ENCODE peak calls at places on chromosomes 7 and 10, in nine cellular contexts. L is GM23338, S is spleen, J is transverse colon, A is prostate gland, Z is HepG2, C is stomach, E is HL-60, G is sigmoid colon. M is an unnamed sample.

GRCh38 chr7:122528879-122529481 is 169.9 kb downstream of the RNF133 start:
- DNase-seq in L (peak), S (no peak), J (no peak), A (no peak), Z (peak), C (no peak), E (no peak), G (no peak), M (no peak)

GRCh38 chr7:156751319-156751718 is 110.7 kb downstream of the RNF32 start:
- DNase-seq in L (no peak), S (no peak), J (no peak), A (no peak), Z (no peak), C (no peak), E (no peak), G (no peak), M (no peak)

GRCh38 chr10:91316486-91316885 is 93.7 kb upstream of the HECTD2 start:
- DNase-seq in L (no peak), S (no peak), J (no peak), A (no peak), Z (no peak), C (no peak), E (no peak), G (no peak), M (no peak)

GRCh38 chr10:20839141-20839540 is 58.0 kb downstream of the NEBL start:
- DNase-seq in L (no peak), S (no peak), J (no peak), A (no peak), Z (no peak), C (no peak), E (no peak), G (no peak), M (no peak)

GRCh38 chr10:129961274-129961839 is 2.7 kb downstream of the EBF3 start:
- DNase-seq in L (no peak), S (no peak), J (no peak), A (no peak), Z (no peak), C (no peak), E (no peak), G (no peak), M (no peak)

GRCh38 chr10:50625663-50626062 is 1.9 kb upstream of the SGMS1 start:
- DNase-seq in L (peak), S (no peak), J (no peak), A (no peak), Z (no peak), C (no peak), E (no peak), G (no peak), M (no peak)

GRCh38 chr10:92541583-92541982 is 32.3 kb downstream of the IDE start:
- DNase-seq in L (no peak), S (no peak), J (no peak), A (no peak), Z (no peak), C (no peak), E (no peak), G (no peak), M (no peak)

GRCh38 chr7:73909051-73909941 is 48.3 kb downstream of the TMEM270 start:
- DNase-seq in L (no peak), S (peak), J (no peak), A (no peak), Z (no peak), C (peak), E (peak), G (peak), M (no peak)

GRCh38 chr7:117673839-117674238 is 194.0 kb downstream of the CFTR start:
- DNase-seq in L (no peak), S (no peak), J (no peak), A (peak), Z (peak), C (no peak), E (no peak), G (no peak), M (no peak)

GRCh38 chr7:43108255-43109011 is 4.0 kb upstream of the HECW1 start:
- DNase-seq in L (peak), S (peak), J (peak), A (peak), Z (peak), C (peak), E (peak), G (no peak), M (no peak)

GRCh38 chr10:100370561-100370975 is 23.5 kb downstream of the SCD start:
- DNase-seq in L (no peak), S (no peak), J (peak), A (peak), Z (peak), C (no peak), E (peak), G (no peak), M (no peak)

GRCh38 chr10:49762566-49762877 is 399 bp upstream of the OGDHL start:
- DNase-seq in L (no peak), S (no peak), J (no peak), A (no peak), Z (no peak), C (no peak), E (no peak), G (no peak), M (no peak)

GRCh38 chr10:56135806-56136205 is 225.3 kb downstream of the ZWINT start:
- DNase-seq in L (no peak), S (no peak), J (no peak), A (no peak), Z (no peak), C (no peak), E (no peak), G (no peak), M (no peak)

GRCh38 chr10:126171555-126171954 is 216.7 kb downstream of the ADAM12 start:
- DNase-seq in L (no peak), S (no peak), J (no peak), A (no peak), Z (no peak), C (no peak), E (no peak), G (no peak), M (no peak)

GRCh38 chr10:115968236-115968635 is 304.8 kb downstream of the GFRA1 start:
- DNase-seq in L (peak), S (no peak), J (no peak), A (no peak), Z (no peak), C (no peak), E (no peak), G (no peak), M (peak)

GRCh38 chr10:5293691-5294550 is 70.8 kb upstream of the UCN3 start:
- DNase-seq in L (peak), S (peak), J (peak), A (no peak), Z (peak), C (peak), E (no peak), G (no peak), M (peak)

GRCh38 chr7:18693826-18694225 is 198.3 kb downstream of the HDAC9 start:
- DNase-seq in L (no peak), S (no peak), J (no peak), A (no peak), Z (no peak), C (no peak), E (no peak), G (no peak), M (no peak)

GRCh38 chr7:108535257-108535656 is 9.3 kb upstream of the PNPLA8 start:
- DNase-seq in L (no peak), S (no peak), J (no peak), A (no peak), Z (no peak), C (no peak), E (no peak), G (no peak), M (no peak)

GRCh38 chr10:79268100-79268670 is 79.1 kb upstream of the PPIF start:
- DNase-seq in L (no peak), S (no peak), J (no peak), A (no peak), Z (no peak), C (no peak), E (no peak), G (no peak), M (no peak)

GRCh38 chr7:72538147-72538546 is 126.0 kb upstream of the CALN1 start:
- DNase-seq in L (no peak), S (no peak), J (no peak), A (no peak), Z (peak), C (no peak), E (no peak), G (no peak), M (no peak)

GRCh38 chr10:72011468-72011867 is 47.3 kb downstream of the CHST3 start:
- DNase-seq in L (no peak), S (no peak), J (no peak), A (peak), Z (no peak), C (no peak), E (no peak), G (no peak), M (no peak)

GRCh38 chr10:58586282-58586681 is 73.6 kb downstream of the BICC1 start:
- DNase-seq in L (no peak), S (no peak), J (no peak), A (no peak), Z (no peak), C (no peak), E (no peak), G (no peak), M (no peak)

GRCh38 chr7:70178787-70179186 is 580.5 kb downstream of the AUTS2 start:
- DNase-seq in L (no peak), S (no peak), J (peak), A (peak), Z (no peak), C (no peak), E (no peak), G (no peak), M (no peak)

GRCh38 chr10:109934958-109935793 is 11.9 kb upstream of the XPNPEP1 start:
- DNase-seq in L (peak), S (no peak), J (no peak), A (peak), Z (no peak), C (no peak), E (no peak), G (no peak), M (no peak)

GRCh38 chr10:121608669-121609190 is 10.5 kb upstream of the FGFR2 start:
- DNase-seq in L (peak), S (peak), J (peak), A (no peak), Z (peak), C (peak), E (no peak), G (peak), M (no peak)

GRCh38 chr7:47239927-47240570 is 341.9 kb downstream of the TNS3 start:
- DNase-seq in L (no peak), S (no peak), J (no peak), A (no peak), Z (no peak), C (no peak), E (no peak), G (no peak), M (no peak)
- TF ChIP-seq POLR2AphosphoS5 in L (no peak), S (no peak), J (peak), A (no peak), Z (no peak), C (no peak), E (no peak), G (peak), M (no peak)

GRCh38 chr10:59702347-59702746 is 7.3 kb downstream of the SLC16A9 start:
- DNase-seq in L (no peak), S (no peak), J (no peak), A (peak), Z (peak), C (no peak), E (no peak), G (no peak), M (no peak)

GRCh38 chr10:59698326-59698725 is 11.3 kb downstream of the SLC16A9 start:
- DNase-seq in L (no peak), S (no peak), J (no peak), A (no peak), Z (no peak), C (no peak), E (no peak), G (no peak), M (no peak)

GRCh38 chr10:59694936-59695335 is 14.7 kb downstream of the SLC16A9 start:
- DNase-seq in L (no peak), S (no peak), J (no peak), A (no peak), Z (no peak), C (no peak), E (no peak), G (no peak), M (no peak)

GRCh38 chr10:59704644-59705043 is 5.0 kb downstream of the SLC16A9 start:
- DNase-seq in L (no peak), S (no peak), J (no peak), A (no peak), Z (no peak), C (no peak), E (no peak), G (no peak), M (no peak)

DNA sequence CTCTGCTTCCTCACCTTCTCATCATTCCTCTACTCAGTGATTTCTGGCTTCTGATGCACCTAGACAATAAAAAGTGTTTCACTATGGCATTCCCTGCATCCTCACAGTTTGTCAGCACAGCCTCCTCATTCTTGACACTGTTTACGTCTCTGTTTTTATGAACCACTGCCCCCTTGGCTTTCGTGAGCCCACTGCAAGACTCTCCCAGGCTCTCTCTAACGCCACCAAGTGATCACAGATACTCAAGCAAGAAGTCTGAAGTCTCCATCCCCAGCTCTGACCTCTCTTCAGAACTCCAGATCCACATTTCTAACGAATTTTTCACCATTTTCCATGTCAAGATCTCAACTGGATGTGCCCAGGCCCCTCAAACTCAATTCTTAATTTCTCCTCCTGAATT is 8.9 kb downstream of the SLC16A9 start:
- DNase-seq in L (peak), S (no peak), J (no peak), A (no peak), Z (no peak), C (no peak), E (no peak), G (no peak), M (no peak)
- TF ChIP-seq CTCF in L (peak), S (no peak), J (no peak), A (no peak), Z (no peak), C (no peak), E (no peak), G (no peak), M (no peak)

GRCh38 chr7:16420649-16421332 is 547 bp downstream of the CRPPA start:
- DNase-seq in L (peak), S (peak), J (peak), A (peak), Z (peak), C (peak), E (peak), G (peak), M (peak)
- TF ChIP-seq POLR2AphosphoS5 in L (peak), S (peak), J (peak), A (peak), Z (peak), C (peak), E (peak), G (peak), M (peak)

GRCh38 chr7:46776790-46777189 is 805.1 kb downstream of the TNS3 start:
- DNase-seq in L (peak), S (no peak), J (no peak), A (no peak), Z (no peak), C (no peak), E (no peak), G (no peak), M (no peak)
- TF ChIP-seq CTCF in L (peak), S (no peak), J (peak), A (peak), Z (peak), C (no peak), E (no peak), G (peak), M (peak)

GRCh38 chr10:89795840-89796239 is 94.5 kb downstream of the KIF20B start:
- DNase-seq in L (no peak), S (no peak), J (no peak), A (no peak), Z (no peak), C (no peak), E (no peak), G (no peak), M (no peak)
- TF ChIP-seq POLR2AphosphoS5 in L (no peak), S (no peak), J (no peak), A (no peak), Z (no peak), C (no peak), E (no peak), G (no peak), M (no peak)

DNA sequence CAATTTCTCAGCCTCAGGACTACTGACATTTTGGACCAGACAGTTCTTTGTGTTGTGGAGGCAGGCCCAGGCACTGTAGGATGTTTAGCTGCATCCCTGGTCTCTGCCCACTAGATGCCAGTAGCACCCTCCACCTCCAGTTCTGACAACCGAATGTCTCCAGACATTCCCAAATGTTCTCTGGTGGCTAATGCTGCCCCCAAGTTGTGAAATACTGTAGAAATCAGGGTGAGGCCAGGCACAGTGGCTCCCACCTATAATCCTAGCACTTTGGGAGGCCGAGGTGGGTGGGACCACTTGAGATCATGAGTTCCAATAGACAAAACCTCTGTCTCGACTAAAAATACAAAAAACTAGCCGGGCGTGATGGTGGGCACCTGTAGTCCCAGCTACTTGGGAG is 18.2 kb downstream of the HNRNPF start:
- DNase-seq in L (peak), S (peak), J (no peak), A (no peak), Z (peak), C (no peak), E (peak), G (peak), M (no peak)
- TF ChIP-seq CTCF in L (peak), S (no peak), J (peak), A (no peak), Z (peak), C (peak), E (no peak), G (peak), M (peak)

GRCh38 chr7:106217089-106217542 is 67.7 kb downstream of the NAMPT start:
- DNase-seq in L (peak), S (peak), J (peak), A (peak), Z (no peak), C (peak), E (no peak), G (peak), M (peak)
- TF ChIP-seq POLR2AphosphoS5 in L (no peak), S (peak), J (no peak), A (peak), Z (no peak), C (peak), E (no peak), G (peak), M (peak)

DNA sequence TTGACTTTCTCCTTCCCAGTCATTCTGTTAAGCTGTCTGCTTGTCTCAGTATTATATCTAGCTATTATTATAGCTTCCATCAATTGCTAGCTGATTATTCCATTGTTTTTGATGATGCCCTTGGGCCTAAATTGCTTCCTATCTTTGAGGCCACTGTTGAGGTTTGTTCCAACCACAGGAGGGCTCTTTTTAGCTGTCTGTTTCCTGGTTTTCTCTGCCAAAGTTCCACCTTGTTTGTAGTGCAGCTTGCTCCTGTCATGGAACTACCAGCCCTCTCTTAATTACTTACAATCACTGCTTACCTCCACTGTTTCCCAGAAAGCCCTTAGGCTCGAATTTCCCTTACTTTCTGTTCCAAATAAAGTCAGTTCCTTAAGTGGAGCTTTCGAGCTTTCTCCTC is 118.7 kb upstream of the SEC61G start:
- DNase-seq in L (peak), S (no peak), J (no peak), A (peak), Z (peak), C (no peak), E (no peak), G (no peak), M (no peak)
- TF ChIP-seq CTCF in L (peak), S (no peak), J (no peak), A (peak), Z (peak), C (peak), E (no peak), G (no peak), M (peak)

GRCh38 chr7:95776561-95777185 is 4.3 kb downstream of the DYNC1I1 start:
- DNase-seq in L (no peak), S (no peak), J (no peak), A (no peak), Z (no peak), C (no peak), E (no peak), G (no peak), M (no peak)

GRCh38 chr7:95772771-95773581 is 622 bp downstream of the DYNC1I1 start:
- DNase-seq in L (peak), S (no peak), J (peak), A (peak), Z (no peak), C (no peak), E (no peak), G (peak), M (no peak)

GRCh38 chr7:95777266-95777665 is 4.9 kb downstream of the DYNC1I1 start:
- DNase-seq in L (no peak), S (no peak), J (no peak), A (no peak), Z (no peak), C (no peak), E (no peak), G (no peak), M (no peak)

GRCh38 chr7:95766657-95767056 is 5.7 kb upstream of the DYNC1I1 start:
- DNase-seq in L (no peak), S (no peak), J (no peak), A (no peak), Z (no peak), C (no peak), E (no peak), G (no peak), M (no peak)

DNA sequence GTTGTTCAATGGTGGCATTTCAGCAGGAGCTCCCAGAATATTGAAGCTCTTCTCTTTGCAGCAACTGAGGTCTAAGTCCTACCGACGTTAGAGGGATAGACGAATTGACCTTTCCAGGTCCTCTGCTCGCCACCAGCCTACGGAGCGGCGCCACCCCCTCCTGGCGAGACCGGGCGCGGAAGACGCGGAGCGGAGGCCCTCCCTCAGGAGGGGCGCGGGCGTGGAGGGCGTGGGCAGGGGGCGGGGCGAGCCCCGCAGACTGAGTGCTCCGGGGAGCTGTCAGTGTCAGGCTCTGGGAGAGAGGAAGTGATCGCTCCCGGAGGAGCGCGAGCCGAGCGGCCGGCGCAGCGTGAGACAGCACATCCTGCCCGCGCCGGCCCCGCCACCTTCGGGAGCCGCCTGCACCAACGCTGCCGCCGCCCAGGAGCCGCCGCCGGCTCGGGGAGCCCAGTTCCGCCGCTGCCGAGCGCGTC is at the start of gene DYNC1I1:
- DNase-seq in L (peak), S (peak), J (peak), A (peak), Z (peak), C (peak), E (peak), G (peak), M (no peak)
- TF ChIP-seq POLR2AphosphoS5 in L (no peak), S (peak), J (no peak), A (peak), Z (no peak), C (peak), E (no peak), G (peak), M (peak)

GRCh38 chr10:132942101-132942739 is at the start of gene CFAP46:
- DNase-seq in L (peak), S (peak), J (no peak), A (peak), Z (no peak), C (peak), E (no peak), G (no peak), M (no peak)
- TF ChIP-seq CTCF in L (peak), S (no peak), J (no peak), A (no peak), Z (peak), C (no peak), E (no peak), G (no peak), M (no peak)

M was measured in esophagus muscularis mucosa.